ENCODE peak calls at places on chromosomes 1 and 21, in four cellular contexts. C is cerebellar cortex, I is T1000, V is NCI-H1105. K is an unnamed sample.

GRCh38 chr1:164617607-164618564 is 58.9 kb downstream of the PBX1 start:
- DNase-seq in I (no peak), C (no peak), V (peak; percentile 15), K (no peak)

GRCh38 chr1:236287356-236287755 is 5.6 kb upstream of the ERO1B start:
- DNase-seq in C (no peak), V (no peak), I (no peak), K (no peak)

GRCh38 chr1:203625623-203626189 is 926 bp upstream of the ATP2B4 start:
- DNase-seq in C (peak; percentile 46), V (no peak), I (no peak), K (peak; percentile 84)

GRCh38 chr1:74690909-74691308 is 17.3 kb upstream of the ERICH3 start:
- DNase-seq in C (no peak), V (peak; percentile 36), I (no peak), K (no peak)

GRCh38 chr1:219304227-219305226 is 130.8 kb downstream of the LYPLAL1 start:
- DNase-seq in I (peak; percentile 56), V (no peak), C (no peak), K (no peak)

GRCh38 chr1:204102029-204102611 is 29.2 kb downstream of the SOX13 start:
- DNase-seq in I (no peak), V (no peak), C (no peak), K (no peak)

GRCh38 chr21:34536820-34537219 is 24.8 kb upstream of the KCNE1 start:
- DNase-seq in V (no peak), C (no peak), I (no peak), K (no peak)

GRCh38 chr1:172154571-172154970 is 265.9 kb upstream of the C1orf105 start:
- DNase-seq in V (no peak), C (no peak), I (no peak), K (peak; percentile 62)

GRCh38 chr1:229169399-229169798 is 101.5 kb upstream of the RAB4A start:
- DNase-seq in C (no peak), I (no peak), V (no peak), K (peak; percentile 19)

GRCh38 chr1:153633161-153633746 is 612 bp upstream of the CHTOP start:
- DNase-seq in V (no peak), C (no peak), I (no peak), K (no peak)

GRCh38 chr1:18217398-18218043 is 109.9 kb downstream of the IGSF21 start:
- DNase-seq in I (no peak), V (no peak), C (no peak), K (peak; percentile 31)

GRCh38 chr1:20729155-20729931 is 3.2 kb downstream of the SH2D5 start:
- DNase-seq in I (no peak), V (peak; percentile 35), C (no peak), K (no peak)

GRCh38 chr1:50968884-50969610 is 998 bp upstream of the CDKN2C start:
- DNase-seq in I (peak; percentile 38), C (peak; percentile 18), V (no peak), K (peak; percentile 38)

GRCh38 chr1:29793101-29793546 is 556.8 kb downstream of the PTPRU start:
- DNase-seq in C (peak; percentile 69), I (no peak), V (peak; percentile 78), K (peak; percentile 87)

GRCh38 chr1:17826165-17826488 is 71.0 kb downstream of the ACTL8 start:
- DNase-seq in V (no peak), I (no peak), C (no peak), K (no peak)

GRCh38 chr1:44707112-44707881 is 23.7 kb downstream of the RNU5D-1 start:
- DNase-seq in I (peak; percentile 59), C (no peak), V (no peak), K (no peak)

GRCh38 chr1:20685099-20685662 is 24.0 kb upstream of the DDOST start:
- DNase-seq in I (no peak), V (no peak), C (no peak), K (no peak)

GRCh38 chr1:165397945-165398344 is 41.4 kb upstream of the LMX1A start:
- DNase-seq in C (no peak), I (no peak), V (no peak), K (peak; percentile 57)

GRCh38 chr1:162892916-162893714 is 32.1 kb upstream of the CCDC190 start:
- DNase-seq in I (no peak), C (no peak), V (no peak), K (peak; percentile 79)

GRCh38 chr1:209802117-209802779 is 3.7 kb downstream of the IRF6 start:
- DNase-seq in I (no peak), C (no peak), V (no peak), K (no peak)

GRCh38 chr21:37430184-37430821 is 63.7 kb downstream of the DYRK1A start:
- DNase-seq in I (no peak), V (no peak), C (peak; percentile 40), K (no peak)

GRCh38 chr1:17316704-17317103 is 8.7 kb downstream of the PADI4 start:
- DNase-seq in V (no peak), C (no peak), I (no peak), K (no peak)

GRCh38 chr1:1293618-1294249 is 13.5 kb downstream of the SCNN1D start:
- DNase-seq in V (no peak), C (no peak), I (no peak), K (no peak)

GRCh38 chr1:240946926-240947325 is 335.0 kb upstream of the GREM2 start:
- DNase-seq in C (no peak), V (no peak), I (no peak), K (peak; percentile 22)

GRCh38 chr1:229629251-229629650 is 3.2 kb downstream of the URB2 start:
- DNase-seq in I (no peak), C (no peak), V (no peak), K (no peak)

GRCh38 chr1:47644216-47644581 is 206.4 kb downstream of the FOXD2 start:
- DNase-seq in C (no peak), I (no peak), V (no peak), K (no peak)

GRCh38 chr1:247337250-247337746 is 5.6 kb upstream of the ZNF496 start:
- DNase-seq in I (no peak), V (no peak), C (peak; percentile 24), K (no peak)

GRCh38 chr1:26384076-26384475 is 11.5 kb upstream of the ZNF683 start:
- DNase-seq in V (no peak), C (no peak), I (no peak), K (no peak)

GRCh38 chr1:55195523-55196233 is 19.5 kb downstream of the USP24 start:
- DNase-seq in V (no peak), I (no peak), C (no peak), K (peak; percentile 86)

GRCh38 chr1:67883069-67883468 is 49.8 kb upstream of the GNG12 start:
- DNase-seq in C (no peak), V (no peak), I (peak; percentile 20), K (no peak)

GRCh38 chr1:31577515-31578191 is 1.3 kb downstream of the TINAGL1 start:
- DNase-seq in I (no peak), V (no peak), C (peak; percentile 34), K (no peak)

GRCh38 chr1:159928491-159929050 is 3.3 kb upstream of the TAGLN2 start:
- DNase-seq in C (no peak), I (no peak), V (no peak), K (no peak)

GRCh38 chr1:177443003-177443402 is 272.2 kb downstream of the BRINP2 start:
- DNase-seq in I (no peak), C (no peak), V (no peak), K (no peak)

GRCh38 chr21:34552324-34553198 is 40.6 kb upstream of the KCNE1 start:
- DNase-seq in V (no peak), I (no peak), C (no peak), K (peak; percentile 82)

GRCh38 chr1:3062616-3063378 is 6.2 kb upstream of the PRDM16 start:
- DNase-seq in V (no peak), I (no peak), C (no peak), K (no peak)